ENCODE peak calls at places on chromosomes 6 and 20, in five cellular contexts. I, A, E, H and G are unnamed samples.

GRCh38 chr6:82751718-82752117 is 313.9 kb downstream of the UBE3D start:
- DNase-seq in H (no peak), E (no peak), I (peak), A (no peak), G (no peak)

GRCh38 chr20:25632940-25633790 is 9.4 kb upstream of the NANP start:
- DNase-seq in H (no peak), E (no peak), A (no peak), I (no peak), G (peak)

GRCh38 chr20:45485388-45485787 is 15.8 kb downstream of the WFDC2 start:
- DNase-seq in E (no peak), H (no peak), I (no peak), A (no peak), G (no peak)

GRCh38 chr20:62355527-62356142 is 11.5 kb downstream of the LAMA5 start:
- DNase-seq in E (no peak), A (no peak), H (peak), I (no peak), G (no peak)

GRCh38 chr6:151269318-151269995 is 29.7 kb downstream of the AKAP12 start:
- DNase-seq in I (no peak), H (no peak), E (no peak), A (no peak), G (peak)

GRCh38 chr6:99415446-99415845 is 9.7 kb downstream of the PNISR start:
- DNase-seq in A (no peak), I (no peak), E (no peak), H (no peak), G (peak)

GRCh38 chr6:6591778-6592388 is 3.4 kb downstream of the LY86 start:
- DNase-seq in I (no peak), A (no peak), H (no peak), E (peak), G (no peak)

GRCh38 chr20:35006531-35006971 is 50.9 kb downstream of the MYH7B start:
- DNase-seq in I (peak), A (no peak), H (no peak), E (no peak), G (no peak)

GRCh38 chr6:25519856-25520255 is 132.2 kb upstream of the SCGN start:
- DNase-seq in H (no peak), I (no peak), E (no peak), A (no peak), G (no peak)

GRCh38 chr6:128803911-128804310 is 79.0 kb upstream of the LAMA2 start:
- DNase-seq in I (no peak), E (no peak), H (no peak), A (no peak), G (peak)

GRCh38 chr20:22763257-22763906 is 179.0 kb upstream of the FOXA2 start:
- DNase-seq in E (peak), H (peak), A (no peak), I (no peak), G (no peak)
- H4K8ac ChIP-seq in E (peak), H (no peak), A (no peak), I (no peak), G (peak)

GRCh38 chr6:35013701-35014100 is 124.6 kb downstream of the ANKS1A start:
- DNase-seq in H (no peak), I (no peak), A (no peak), E (no peak), G (no peak)
- H3K9ac ChIP-seq in H (no peak), I (no peak), A (no peak), E (no peak), G (no peak)

GRCh38 chr6:53824714-53825113 is 29.9 kb downstream of the LRRC1 start:
- DNase-seq in A (no peak), H (no peak), E (no peak), I (no peak), G (no peak)
- H3K27ac ChIP-seq in A (no peak), H (no peak), E (no peak), I (no peak), G (no peak)

GRCh38 chr6:109687271-109687721 is 3.7 kb downstream of the AK9 start:
- DNase-seq in I (no peak), A (no peak), E (no peak), H (no peak), G (peak)

GRCh38 chr6:109686566-109686965 is 4.4 kb downstream of the AK9 start:
- DNase-seq in H (no peak), E (no peak), A (no peak), I (no peak), G (peak)

GRCh38 chr6:109693128-109693527 is 2.0 kb downstream of the FIG4 start:
- DNase-seq in A (no peak), I (no peak), E (no peak), H (no peak), G (no peak)

GRCh38 chr6:109690740-109691687 is at the start of the genes AK9 and FIG4:
- DNase-seq in E (peak), A (peak), I (peak), H (peak), G (peak)

DNA sequence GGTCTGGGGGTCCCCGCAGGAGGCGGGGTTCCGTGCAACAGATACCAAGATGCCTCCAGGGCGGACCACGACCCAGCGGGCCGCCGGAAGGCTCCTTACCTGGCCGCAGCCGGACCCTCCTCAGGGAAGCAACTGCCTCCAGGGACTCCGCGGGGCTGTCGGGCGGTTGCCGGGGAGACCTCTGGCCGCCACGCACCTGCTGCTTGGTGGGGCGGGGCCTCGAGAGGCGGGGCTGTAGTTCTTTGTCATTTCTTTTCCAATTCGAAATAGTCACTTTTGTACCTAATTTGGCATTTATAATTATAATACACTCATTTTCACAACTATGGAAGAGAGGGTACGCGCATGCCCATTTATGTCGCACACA is 646 bp downstream of the AK9 start:
- DNase-seq in I (peak), H (peak), E (peak), A (peak), G (no peak)
- H4K8ac ChIP-seq in I (no peak), H (no peak), E (peak), A (no peak), G (peak)

GRCh38 chr20:39092733-39093410 is 130.7 kb downstream of the DHX35 start:
- DNase-seq in A (no peak), E (no peak), I (no peak), H (no peak), G (no peak)

GRCh38 chr20:39083781-39084180 is 121.6 kb downstream of the DHX35 start:
- DNase-seq in I (no peak), E (no peak), A (no peak), H (no peak), G (no peak)

GRCh38 chr20:39089797-39090196 is 127.7 kb downstream of the DHX35 start:
- DNase-seq in E (no peak), I (no peak), A (no peak), H (no peak), G (no peak)

GRCh38 chr20:39090881-39091280 is 128.7 kb downstream of the DHX35 start:
- DNase-seq in I (no peak), E (no peak), H (peak), A (no peak), G (no peak)

DNA sequence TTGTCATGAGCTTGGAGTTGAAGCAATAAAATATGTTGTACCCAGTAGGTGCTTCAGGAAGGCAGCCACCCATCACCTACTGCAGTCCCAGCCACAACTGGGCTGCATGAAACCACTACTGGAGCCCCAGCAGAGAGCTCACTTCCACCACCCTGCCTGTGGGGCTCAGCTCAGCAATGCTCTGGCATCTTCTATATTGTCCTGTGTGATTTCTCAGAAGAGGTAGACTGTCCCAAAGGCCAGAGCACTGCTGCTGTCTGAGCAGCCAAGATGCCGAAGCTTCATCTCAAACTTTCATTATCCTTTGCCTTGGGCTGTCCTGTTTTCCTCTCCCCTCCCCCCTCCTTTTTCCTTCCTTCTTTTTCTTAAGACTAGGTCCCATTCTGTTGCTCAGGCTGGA is 126.9 kb downstream of the DHX35 start:
- DNase-seq in E (no peak), H (no peak), I (no peak), A (no peak), G (no peak)
- H3K9ac ChIP-seq in E (no peak), H (no peak), I (no peak), A (no peak), G (no peak)

GRCh38 chr20:49538950-49539349 is 29.0 kb downstream of the PTGIS start:
- DNase-seq in I (no peak), A (no peak), H (no peak), E (no peak), G (no peak)
- H3K27ac ChIP-seq in I (no peak), A (no peak), H (no peak), E (no peak), G (no peak)

DNA sequence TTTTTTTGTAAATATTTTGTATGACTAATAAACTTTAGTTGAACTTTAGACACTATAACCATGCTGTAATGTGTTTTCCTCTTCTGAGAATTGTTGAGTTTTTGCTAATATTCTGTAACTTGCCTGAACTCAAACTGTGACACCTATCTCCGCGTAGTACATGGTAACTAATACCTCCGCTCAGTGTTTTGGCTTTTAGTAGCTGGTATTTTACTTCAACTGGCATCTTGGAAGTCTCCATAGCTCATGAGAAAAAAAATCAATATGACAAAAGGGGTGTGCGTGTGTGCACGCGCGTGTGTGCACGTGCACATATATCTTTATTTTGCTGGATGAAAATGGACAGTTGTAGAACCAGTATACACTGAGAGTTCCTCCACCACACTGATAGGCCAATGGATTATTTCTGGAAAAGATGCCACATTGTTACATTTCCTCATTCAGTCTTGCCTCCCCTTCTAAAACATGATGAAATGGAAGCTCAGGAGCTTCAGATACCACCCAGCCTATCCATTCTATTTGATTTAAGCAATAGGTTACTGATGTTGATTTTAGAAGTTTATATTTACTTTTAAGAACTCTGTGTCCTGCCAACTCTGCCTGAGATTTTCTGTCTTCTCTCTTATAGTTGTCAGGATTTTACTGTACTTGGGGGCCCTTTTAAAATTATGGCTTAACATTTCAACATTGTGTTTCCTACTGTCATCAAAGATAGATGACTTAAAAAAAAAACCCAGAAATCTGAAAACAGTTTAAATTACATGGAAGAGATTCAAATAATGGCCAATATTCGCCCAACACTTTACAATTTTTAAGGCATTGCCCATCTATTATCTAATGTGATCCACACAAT is 16.3 kb upstream of the ADGRG6 start:
- DNase-seq in E (no peak), I (no peak), H (no peak), A (no peak), G (no peak)
- H4K8ac ChIP-seq in E (no peak), I (no peak), H (no peak), A (no peak), G (no peak)

GRCh38 chr6:27688014-27688586 is 215.2 kb upstream of the ZNF184 start:
- DNase-seq in A (peak), E (peak), H (peak), I (peak), G (peak)
- H3K9ac ChIP-seq in A (peak), E (no peak), H (peak), I (no peak), G (peak)

DNA sequence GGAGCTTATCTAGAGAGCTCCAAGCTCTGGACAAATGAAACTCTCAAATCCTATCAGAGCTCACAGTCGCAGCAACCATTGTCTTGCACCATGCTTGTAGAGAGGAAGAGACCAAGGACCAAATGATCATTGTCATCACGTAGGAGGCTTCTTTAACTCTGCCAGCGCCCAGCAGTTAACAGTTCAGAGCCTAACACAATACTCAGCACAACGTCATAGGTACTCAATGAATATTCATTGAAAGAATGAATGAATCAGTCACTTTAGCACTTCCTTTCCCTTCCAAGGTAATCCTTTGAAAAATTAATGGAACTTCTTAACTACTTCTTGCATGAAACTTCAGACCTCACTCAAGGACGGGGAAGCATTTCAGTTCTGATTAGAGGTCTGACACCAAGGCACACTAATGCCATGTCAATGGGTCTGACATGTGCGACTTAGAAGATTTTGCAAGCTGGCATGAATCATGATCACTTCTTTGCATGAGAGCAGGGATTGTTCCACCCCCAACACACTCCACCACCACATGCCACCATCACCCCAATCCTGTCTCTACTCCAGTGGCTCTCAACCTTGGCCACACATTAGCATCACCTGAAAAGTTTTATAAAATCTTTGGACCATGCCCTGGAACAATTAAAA is 45.1 kb downstream of the KHDC1L start:
- DNase-seq in E (no peak), I (no peak), H (no peak), A (no peak), G (peak)
- H3K27ac ChIP-seq in E (no peak), I (no peak), H (no peak), A (no peak), G (no peak)

GRCh38 chr6:10685092-10685769 is 9.2 kb downstream of the C6orf52 start:
- DNase-seq in A (no peak), I (no peak), E (no peak), H (no peak), G (no peak)

GRCh38 chr6:10682319-10682988 is 12.0 kb downstream of the C6orf52 start:
- DNase-seq in H (peak), I (no peak), E (no peak), A (no peak), G (no peak)

GRCh38 chr6:10681795-10682194 is 12.6 kb downstream of the C6orf52 start:
- DNase-seq in E (no peak), H (peak), I (no peak), A (no peak), G (no peak)

GRCh38 chr6:10686901-10687300 is 7.5 kb downstream of the C6orf52 start:
- DNase-seq in H (no peak), I (no peak), E (no peak), A (no peak), G (no peak)

GRCh38 chr6:10684618-10685017 is 9.8 kb downstream of the C6orf52 start:
- DNase-seq in H (no peak), I (no peak), E (no peak), A (no peak), G (no peak)
- H4K8ac ChIP-seq in H (no peak), I (no peak), E (no peak), A (no peak), G (no peak)